ENCODE peak calls at places on chromosome 9, in four cellular contexts. I, U, Z and F are unnamed samples.

GRCh38 chr9:120366646-120367019 is 213.3 kb downstream of the CDK5RAP2 start:
- DNase-seq in Z (no peak), U (no peak), I (peak), F (no peak)

GRCh38 chr9:100428871-100429654 is 2.1 kb downstream of the MSANTD3 start:
- DNase-seq in Z (no peak), U (no peak), I (peak), F (no peak)

GRCh38 chr9:26012797-26013594 is 334.8 kb upstream of the TUSC1 start:
- DNase-seq in I (no peak), U (no peak), Z (no peak), F (no peak)

GRCh38 chr9:131521203-131521602 is 9.9 kb downstream of the UCK1 start:
- DNase-seq in Z (no peak), I (no peak), U (no peak), F (no peak)

GRCh38 chr9:130606887-130607582 is 27.7 kb downstream of the FUBP3 start:
- DNase-seq in I (no peak), U (no peak), Z (no peak), F (no peak)

GRCh38 chr9:73565026-73565425 is 413.4 kb downstream of the ANXA1 start:
- DNase-seq in I (no peak), Z (no peak), U (no peak), F (no peak)

GRCh38 chr9:126973651-126974529 is 59.3 kb downstream of the RALGPS1 start:
- DNase-seq in I (no peak), Z (no peak), U (no peak), F (no peak)

GRCh38 chr9:29850664-29851063 is 2277.4 kb upstream of the C9orf72 start:
- DNase-seq in I (no peak), U (no peak), Z (no peak), F (no peak)

GRCh38 chr9:131657456-131657855 is 82.4 kb downstream of the RAPGEF1 start:
- DNase-seq in Z (no peak), I (no peak), U (no peak), F (no peak)

GRCh38 chr9:28600226-28600625 is 1026.9 kb upstream of the C9orf72 start:
- DNase-seq in U (no peak), I (no peak), Z (no peak), F (no peak)

GRCh38 chr9:7454490-7455110 is 345.0 kb downstream of the DMAC1 start:
- DNase-seq in I (no peak), U (no peak), Z (no peak), F (no peak)

GRCh38 chr9:128280084-128280622 is 4.1 kb downstream of the SWI5 start:
- DNase-seq in Z (no peak), U (no peak), I (no peak), F (no peak)

GRCh38 chr9:136552117-136552685 is 6.4 kb upstream of the NOTCH1 start:
- DNase-seq in U (no peak), I (no peak), Z (no peak), F (no peak)

GRCh38 chr9:131776473-131776872 is 36.6 kb upstream of the RAPGEF1 start:
- DNase-seq in I (peak), U (no peak), Z (no peak), F (no peak)

GRCh38 chr9:138072161-138072842 is 194.7 kb downstream of the CACNA1B start:
- DNase-seq in U (no peak), I (no peak), Z (no peak), F (peak)

GRCh38 chr9:112866662-112867274 is 23.9 kb downstream of the SLC46A2 start:
- DNase-seq in I (peak), U (peak), Z (no peak), F (no peak)

GRCh38 chr9:137453643-137454081 is 5.5 kb downstream of the NSMF start:
- DNase-seq in Z (peak), I (peak), U (peak), F (no peak)

GRCh38 chr9:121625590-121625989 is 25.8 kb upstream of the DAB2IP start:
- DNase-seq in Z (no peak), U (no peak), I (no peak), F (no peak)

GRCh38 chr9:561430-561829 is 280.1 kb upstream of the DMRT1 start:
- DNase-seq in U (no peak), Z (no peak), I (peak), F (no peak)

GRCh38 chr9:101462558-101462957 is 27.0 kb upstream of the ALDOB start:
- DNase-seq in I (no peak), U (no peak), Z (no peak), F (no peak)

GRCh38 chr9:3746296-3747275 is 220.8 kb upstream of the RFX3 start:
- DNase-seq in U (no peak), I (peak), Z (no peak), F (no peak)

GRCh38 chr9:70921126-70921525 is 200.3 kb downstream of the TRPM3 start:
- DNase-seq in Z (no peak), I (no peak), U (no peak), F (no peak)

GRCh38 chr9:34989946-34990635 is 546 bp downstream of the DNAJB5 start:
- DNase-seq in U (peak), Z (peak), I (no peak), F (no peak)

GRCh38 chr9:91900057-91900816 is 49.8 kb downstream of the ROR2 start:
- DNase-seq in Z (no peak), U (no peak), I (no peak), F (peak)

GRCh38 chr9:99126312-99126711 is 21.4 kb downstream of the TGFBR1 start:
- DNase-seq in I (no peak), U (no peak), Z (no peak), F (no peak)

DNA sequence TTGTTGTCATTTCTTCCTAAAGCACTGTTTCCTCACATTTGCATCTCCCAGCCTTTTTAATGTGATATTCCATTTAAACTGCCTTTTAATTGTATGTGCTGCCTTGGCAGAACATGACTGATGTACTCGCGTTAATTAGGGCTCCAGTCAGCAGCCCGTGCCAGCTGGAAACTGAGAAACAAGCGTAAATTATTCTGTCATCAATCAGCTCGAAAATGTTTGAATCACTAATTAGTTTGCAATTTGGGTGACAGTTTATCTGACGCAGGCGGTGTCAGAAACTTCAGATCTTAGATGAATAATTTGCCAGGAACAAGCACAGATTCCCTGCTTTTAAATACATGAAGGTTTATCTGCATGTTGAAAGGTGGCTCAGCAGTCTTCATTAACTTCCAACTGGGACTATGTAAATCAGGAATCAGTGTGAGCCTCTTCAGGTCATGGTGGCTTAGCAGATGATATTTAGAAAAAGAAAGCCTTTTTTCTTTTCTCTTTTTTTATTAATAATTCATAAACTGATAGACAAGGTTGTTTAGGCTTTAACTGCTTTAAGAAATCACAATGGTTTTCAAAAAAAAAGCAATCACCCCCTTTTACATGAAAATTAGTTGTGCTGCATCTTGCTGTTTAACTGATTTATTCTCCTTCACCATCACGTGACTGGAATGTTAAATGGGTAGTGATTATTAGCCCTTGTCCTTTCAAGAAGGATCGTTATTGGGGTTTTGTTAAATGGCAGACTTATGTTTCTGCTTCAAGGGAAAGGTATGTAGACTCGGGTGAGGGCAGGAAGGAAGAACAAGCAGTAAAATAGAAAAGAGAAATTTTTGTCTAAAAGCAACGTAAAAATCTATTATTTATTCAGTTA is 175.8 kb upstream of the TLE4 start:
- DNase-seq in Z (no peak), I (no peak), U (no peak), F (no peak)
- TF ChIP-seq EP300 in Z (no peak), I (no peak), U (no peak), F (no peak)

DNA sequence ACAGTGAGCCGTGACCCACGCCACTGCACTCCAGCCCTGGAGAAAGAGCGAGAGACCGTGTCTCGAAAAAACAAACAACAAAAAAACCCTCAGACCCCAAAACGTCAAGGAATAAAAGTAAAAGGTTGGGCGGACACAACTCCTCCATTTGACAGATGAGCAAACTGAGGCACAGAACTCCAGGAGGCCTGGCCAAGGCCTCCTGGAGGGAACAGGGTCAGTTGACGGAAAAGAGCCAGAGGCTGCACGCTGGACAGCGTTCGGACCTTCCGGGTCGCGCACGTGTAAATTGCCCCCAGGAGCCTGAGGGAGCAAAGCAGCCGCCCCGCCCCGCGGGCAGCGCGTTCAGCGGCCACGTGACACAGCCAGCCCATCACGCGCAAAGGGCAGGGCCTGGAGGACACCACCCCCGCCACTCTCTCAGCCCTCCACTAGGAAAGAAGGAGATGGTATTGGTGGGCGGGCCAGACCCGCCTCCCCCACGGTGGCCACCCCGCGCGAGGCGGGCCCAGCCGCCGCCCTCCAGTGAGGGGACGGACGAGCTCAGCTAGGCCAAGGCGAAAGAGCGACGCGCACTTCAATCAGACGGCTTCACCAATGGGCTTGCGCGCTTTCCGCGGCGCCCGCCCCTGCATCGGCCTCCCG is 81.5 kb downstream of the PTPDC1 start:
- DNase-seq in Z (peak), U (peak), I (peak), F (peak)
- TF ChIP-seq EP300 in Z (peak), U (no peak), I (no peak), F (no peak)

DNA sequence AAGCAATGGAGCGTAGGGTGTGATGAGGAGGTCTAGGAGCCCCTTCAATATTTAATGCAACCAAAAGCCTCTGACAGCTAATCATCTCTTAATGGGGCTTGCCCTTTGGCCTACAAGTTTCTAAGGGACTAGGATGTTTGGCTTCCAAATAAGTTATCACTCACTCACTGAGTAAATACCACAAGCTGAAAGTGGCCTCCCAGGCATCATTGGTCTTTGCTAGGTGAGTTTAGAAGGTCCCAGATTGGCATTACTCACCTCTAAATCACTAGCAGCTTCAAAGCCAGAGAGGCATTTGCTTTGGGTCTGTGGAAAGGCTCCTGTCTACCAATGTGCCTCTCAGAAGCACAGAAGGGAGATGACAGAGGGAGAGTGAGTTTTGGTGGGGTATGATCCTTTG is 344.2 kb downstream of the NTRK2 start:
- DNase-seq in U (no peak), I (no peak), Z (no peak), F (no peak)
- TF ChIP-seq EP300 in U (no peak), I (no peak), Z (no peak), F (no peak)

DNA sequence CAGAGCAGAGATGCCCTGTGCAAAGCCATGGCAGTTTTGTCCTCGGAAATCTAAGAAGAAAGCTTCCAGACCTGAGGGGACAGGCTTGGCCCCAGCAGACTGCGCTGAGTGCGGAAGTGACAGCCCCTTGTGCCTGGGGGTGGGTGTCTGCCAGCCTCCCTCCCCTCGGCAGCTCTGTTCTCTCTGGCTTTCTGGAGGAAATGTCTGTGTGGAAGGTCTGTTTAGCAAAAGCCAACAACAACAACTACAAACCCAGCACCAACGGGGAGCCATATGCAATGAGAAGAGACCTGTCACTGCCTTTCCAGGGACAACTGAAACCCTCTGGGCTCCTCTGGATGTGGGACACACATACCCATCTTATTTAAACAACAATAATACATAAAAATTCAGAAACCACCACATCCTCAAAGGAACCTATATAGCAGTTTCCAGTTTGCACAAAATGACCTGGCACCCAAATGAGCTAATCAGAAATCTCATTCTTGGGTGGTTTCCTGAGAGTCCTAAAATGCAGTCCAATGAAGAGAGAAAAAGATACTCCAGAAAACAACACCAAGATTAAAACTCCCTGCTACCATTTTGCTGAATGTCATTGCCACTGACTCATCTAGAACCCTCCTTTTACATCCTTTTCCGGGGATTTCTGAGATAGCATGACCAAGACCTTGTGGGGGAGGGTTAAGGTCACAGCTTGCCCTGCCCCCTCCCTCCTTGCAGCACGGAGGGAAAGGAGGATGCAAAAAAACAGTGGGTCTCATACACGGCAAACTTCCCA is 97.7 kb downstream of the AK8 start:
- DNase-seq in I (no peak), Z (no peak), U (no peak), F (no peak)
- TF ChIP-seq EP300 in I (no peak), Z (no peak), U (no peak), F (no peak)